ENCODE peak calls at places on chromosomes 2 and 18, in ten cellular contexts. K is lung, N is PC-9, O is right cardiac atrium, X is psoas muscle, B is transverse colon, Y is cardiac muscle cell, L is H9, M is suprapubic skin, D is body of pancreas. E is an unnamed sample. For H3K9me3 and H3K4me1, the result is how much of the 10 kb centered on the place peaks cover.

GRCh38 chr2:24725956-24726355 is 67.2 kb downstream of the PTRHD1 start:
- DNase-seq in K (no peak), N (no peak), O (no peak), X (no peak), B (no peak), Y (no peak), L (no peak), M (no peak), D (no peak), E (no peak)

GRCh38 chr2:201507725-201508124 is 56.2 kb downstream of the STRADB start:
- DNase-seq in K (no peak), N (no peak), O (no peak), X (no peak), B (no peak), Y (no peak), L (no peak), M (no peak), D (no peak), E (no peak)

GRCh38 chr2:69041214-69041613 is 28.2 kb downstream of the ANTXR1 start:
- DNase-seq in K (no peak), N (no peak), O (no peak), X (no peak), B (no peak), Y (no peak), L (no peak), M (no peak), D (no peak), E (no peak)

GRCh38 chr2:28030600-28030999 is 140.1 kb downstream of the BABAM2 start:
- DNase-seq in K (no peak), N (no peak), O (peak), X (no peak), B (no peak), Y (no peak), L (no peak), M (no peak), D (no peak), E (no peak)

GRCh38 chr2:149313512-149313972 is 16.8 kb upstream of the LYPD6 start:
- DNase-seq in K (no peak), N (no peak), O (peak), X (no peak), B (peak), Y (peak), L (peak), M (no peak), D (peak), E (peak)

GRCh38 chr18:6650063-6650462 is 79.5 kb upstream of the ARHGAP28 start:
- DNase-seq in K (no peak), N (no peak), O (no peak), X (no peak), B (no peak), Y (no peak), L (no peak), M (no peak), D (peak), E (no peak)

GRCh38 chr2:230924470-230925341 is at the start of gene GPR55:
- DNase-seq in K (no peak), N (no peak), O (peak), X (no peak), B (peak), Y (no peak), L (peak), M (peak), D (no peak), E (no peak)

GRCh38 chr2:187553908-187554703 is at the start of gene TFPI:
- DNase-seq in K (peak), N (no peak), O (no peak), X (no peak), B (no peak), Y (peak), L (no peak), M (no peak), D (peak), E (peak)

GRCh38 chr18:61334491-61334850 is 1.2 kb downstream of the CDH20 start:
- DNase-seq in K (no peak), N (no peak), O (no peak), X (no peak), B (no peak), Y (no peak), L (peak), M (no peak), D (no peak), E (no peak)

GRCh38 chr2:138058427-138058826 is 94.2 kb downstream of the HNMT start:
- DNase-seq in K (no peak), N (no peak), O (no peak), X (no peak), B (no peak), Y (no peak), L (no peak), M (no peak), D (no peak), E (no peak)

GRCh38 chr2:47631840-47632398 is 151.0 kb upstream of the MSH6 start:
- DNase-seq in K (peak), N (peak), O (no peak), X (peak), B (peak), Y (no peak), L (no peak), M (no peak), D (no peak), E (peak)

GRCh38 chr18:59470627-59471121 is 111.6 kb upstream of the LMAN1 start:
- DNase-seq in K (no peak), N (no peak), O (peak), X (no peak), B (no peak), Y (peak), L (no peak), M (no peak), D (peak), E (no peak)

GRCh38 chr2:58063641-58064040 is 17.0 kb downstream of the VRK2 start:
- DNase-seq in K (no peak), N (no peak), O (no peak), X (no peak), B (no peak), Y (no peak), L (no peak), M (no peak), D (no peak), E (no peak)

GRCh38 chr2:169815849-169816248 is 8.9 kb downstream of the METTL5 start:
- DNase-seq in K (no peak), N (peak), O (no peak), X (no peak), B (no peak), Y (no peak), L (no peak), M (no peak), D (no peak), E (no peak)

GRCh38 chr18:9449580-9449979 is 25.7 kb upstream of the RALBP1 start:
- DNase-seq in K (no peak), N (no peak), O (no peak), X (no peak), B (no peak), Y (no peak), L (no peak), M (no peak), D (no peak), E (no peak)

GRCh38 chr2:17309741-17310339 is 208.4 kb downstream of the RAD51AP2 start:
- DNase-seq in K (peak), N (peak), O (peak), X (no peak), B (peak), Y (peak), L (peak), M (no peak), D (peak), E (peak)

GRCh38 chr2:55733335-55733734 is 39.7 kb upstream of the PNPT1 start:
- DNase-seq in K (no peak), N (no peak), O (no peak), X (no peak), B (no peak), Y (no peak), L (no peak), M (no peak), D (no peak), E (no peak)

GRCh38 chr2:95025406-95026319 is at the start of gene MAL:
- DNase-seq in K (no peak), N (peak), O (peak), X (no peak), B (no peak), Y (peak), L (peak), M (no peak), D (no peak), E (peak)

GRCh38 chr18:79472176-79472575 is 76.4 kb downstream of the NFATC1 start:
- DNase-seq in K (no peak), N (no peak), O (no peak), X (no peak), B (no peak), Y (no peak), L (no peak), M (no peak), D (no peak), E (no peak)
- H3K9me3 ChIP-seq in K (under half), N (under half), O (under half), X (under half), B (under half), Y (under half), L (under half), M (under half), D (under half), E (under half)

GRCh38 chr2:20541305-20541640 is 94.4 kb downstream of the RHOB start:
- DNase-seq in K (no peak), N (no peak), O (no peak), X (no peak), B (no peak), Y (no peak), L (no peak), M (no peak), D (no peak), E (no peak)

GRCh38 chr2:20541651-20542050 is 94.8 kb downstream of the RHOB start:
- DNase-seq in K (no peak), N (no peak), O (no peak), X (no peak), B (no peak), Y (no peak), L (no peak), M (no peak), D (no peak), E (no peak)

GRCh38 chr2:20539776-20540586 is 93.1 kb downstream of the RHOB start:
- DNase-seq in K (no peak), N (no peak), O (peak), X (peak), B (no peak), Y (no peak), L (no peak), M (peak), D (no peak), E (no peak)

GRCh38 chr2:20539133-20539719 is 92.4 kb downstream of the RHOB start:
- DNase-seq in K (no peak), N (peak), O (no peak), X (peak), B (no peak), Y (no peak), L (no peak), M (no peak), D (no peak), E (no peak)

GRCh38 chr2:20540587-20541304 is 93.9 kb downstream of the RHOB start:
- DNase-seq in K (no peak), N (peak), O (no peak), X (no peak), B (no peak), Y (no peak), L (no peak), M (no peak), D (no peak), E (no peak)
- H3K4me1 ChIP-seq in K (under half), N (under half), O (under half), X (half or more), B (under half), Y (under half), L (under half), M (half or more), D (under half), E (under half)

GRCh38 chr18:78687736-78688135 is 291.9 kb upstream of the SALL3 start:
- DNase-seq in K (no peak), N (no peak), O (no peak), X (no peak), B (no peak), Y (no peak), L (no peak), M (no peak), D (no peak), E (no peak)

GRCh38 chr18:78689606-78690005 is 290.0 kb upstream of the SALL3 start:
- DNase-seq in K (no peak), N (no peak), O (no peak), X (no peak), B (no peak), Y (no peak), L (no peak), M (no peak), D (no peak), E (no peak)

GRCh38 chr18:78686976-78687685 is 292.5 kb upstream of the SALL3 start:
- DNase-seq in K (no peak), N (no peak), O (no peak), X (no peak), B (no peak), Y (no peak), L (no peak), M (no peak), D (no peak), E (no peak)

GRCh38 chr18:78688249-78688648 is 291.4 kb upstream of the SALL3 start:
- DNase-seq in K (no peak), N (no peak), O (no peak), X (no peak), B (no peak), Y (no peak), L (no peak), M (no peak), D (no peak), E (no peak)

DNA sequence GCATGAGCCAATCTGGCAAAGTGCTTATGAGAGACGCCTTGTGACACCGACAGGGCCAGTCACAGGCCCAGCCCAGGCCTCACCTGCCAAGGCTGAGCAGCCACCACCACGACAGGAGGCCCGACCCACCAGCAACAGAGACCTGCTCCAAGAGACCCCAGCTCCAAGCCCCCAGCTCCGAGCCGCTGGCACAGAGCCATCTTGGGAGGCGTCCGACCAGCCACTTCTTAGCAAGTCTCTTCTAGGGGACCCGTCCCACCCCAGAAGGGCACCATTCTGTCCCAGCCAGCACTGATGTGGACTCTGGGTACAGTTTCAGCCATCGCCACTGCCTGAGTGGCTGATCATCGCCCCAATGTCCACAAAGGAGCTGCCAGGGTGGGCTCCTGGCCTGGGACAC is 290.7 kb upstream of the SALL3 start:
- DNase-seq in K (no peak), N (no peak), O (no peak), X (no peak), B (no peak), Y (no peak), L (no peak), M (no peak), D (no peak), E (no peak)
- H3K9me3 ChIP-seq in K (under half), N (under half), O (under half), X (under half), B (under half), Y (under half), L (under half), M (under half), D (under half), E (under half)

GRCh38 chr2:30254692-30255015 is 23.3 kb downstream of the LBH start:
- DNase-seq in K (no peak), N (no peak), O (no peak), X (no peak), B (no peak), Y (no peak), L (no peak), M (no peak), D (no peak), E (no peak)
- H3K4me1 ChIP-seq in K (under half), N (under half), O (under half), X (under half), B (under half), Y (under half), L (under half), M (under half), D (half or more), E (under half)

DNA sequence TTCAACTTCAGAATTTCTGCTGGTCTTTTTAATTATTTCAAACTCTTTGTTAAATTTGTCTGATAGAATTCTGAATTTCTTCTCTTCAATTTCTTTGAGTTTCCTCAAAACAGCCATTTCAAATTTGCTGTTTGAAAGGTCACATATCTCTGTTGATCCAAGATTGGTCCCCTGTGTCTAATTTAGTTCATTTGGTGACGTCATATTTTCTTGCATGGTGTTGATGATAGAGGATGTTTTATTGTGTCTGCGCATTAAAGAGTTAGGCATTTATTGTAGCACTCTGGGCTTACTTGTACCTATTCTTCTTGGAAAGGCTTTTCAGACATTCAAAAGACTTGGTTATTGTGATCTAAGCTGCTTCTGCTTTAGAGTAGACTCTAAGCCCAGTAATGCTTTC is 698.4 kb upstream of the LRRTM1 start:
- DNase-seq in K (no peak), N (no peak), O (no peak), X (no peak), B (no peak), Y (no peak), L (no peak), M (no peak), D (no peak), E (no peak)
- H3K9me3 ChIP-seq in K (under half), N (under half), O (under half), X (under half), B (under half), Y (under half), L (under half), M (under half), D (under half), E (under half)

E was measured in mucosa of descending colon.